ENCODE peak calls at places on chromosomes 13 and 19, in eight cellular contexts. R is kidney epithelial cell, V is GM12865, U is uterus, E is Peyer's patch, A is psoas muscle, L is fibroblast of lung, D is progenitor cell of endocrine pancreas. O is an unnamed sample.

GRCh38 chr13:44079413-44080205 is 199.9 kb downstream of the LACC1 start:
- DNase-seq in U (no peak), V (no peak), L (no peak), E (no peak), R (no peak), D (no peak), A (no peak), O (no peak)

GRCh38 chr13:20776751-20777150 is 3.0 kb upstream of the EEF1AKMT1 start:
- DNase-seq in D (no peak), V (no peak), A (no peak), R (no peak), L (no peak), E (no peak), U (no peak), O (no peak)

GRCh38 chr19:15863272-15863671 is 34.6 kb downstream of the CYP4F2 start:
- DNase-seq in D (no peak), E (no peak), V (no peak), U (no peak), A (no peak), R (no peak), L (no peak), O (no peak)

GRCh38 chr13:79692846-79693245 is 211.9 kb downstream of the NDFIP2 start:
- DNase-seq in R (no peak), V (no peak), E (no peak), D (no peak), A (no peak), U (no peak), L (no peak), O (no peak)

GRCh38 chr13:27965343-27965739 is 3.8 kb downstream of the CDX2 start:
- DNase-seq in R (no peak), D (no peak), A (no peak), V (no peak), U (no peak), E (peak), L (no peak), O (no peak)

GRCh38 chr19:39171479-39172465 is 25.0 kb upstream of the NCCRP1 start:
- DNase-seq in D (no peak), E (no peak), U (no peak), A (no peak), V (no peak), L (no peak), R (no peak), O (no peak)

GRCh38 chr19:15456871-15457700 is 7.3 kb downstream of the RASAL3 start:
- DNase-seq in U (no peak), V (peak), R (no peak), A (no peak), D (no peak), E (no peak), L (no peak), O (no peak)

GRCh38 chr13:44432595-44432994 is 59.0 kb downstream of the SERP2 start:
- DNase-seq in L (no peak), U (no peak), D (no peak), E (no peak), V (no peak), R (no peak), A (no peak), O (no peak)

GRCh38 chr13:106649495-106649894 is 81.6 kb upstream of the ARGLU1 start:
- DNase-seq in R (peak), V (no peak), D (no peak), L (peak), U (no peak), E (no peak), A (no peak), O (no peak)

GRCh38 chr13:62678039-62678438 is 1262.4 kb upstream of the PCDH20 start:
- DNase-seq in A (no peak), V (peak), R (no peak), D (no peak), U (no peak), E (no peak), L (peak), O (no peak)

GRCh38 chr13:51451134-51451466 is 1.7 kb downstream of the INTS6 start:
- DNase-seq in U (no peak), E (no peak), A (no peak), V (no peak), R (no peak), D (no peak), L (no peak), O (no peak)

GRCh38 chr19:5340637-5341447 is at the start of gene PTPRS:
- DNase-seq in V (peak), L (peak), E (peak), R (peak), U (peak), A (peak), D (peak), O (peak)

GRCh38 chr13:46728777-46729176 is 68.2 kb downstream of the ESD start:
- DNase-seq in E (no peak), R (no peak), U (no peak), L (peak), A (no peak), V (peak), D (no peak), O (no peak)

GRCh38 chr13:113646376-113646775 is 11.6 kb downstream of the ATP4B start:
- DNase-seq in R (no peak), V (no peak), U (peak), L (no peak), E (peak), A (no peak), D (no peak), O (no peak)

GRCh38 chr19:39152066-39152465 is 26.5 kb downstream of the PAK4 start:
- DNase-seq in R (no peak), D (no peak), U (no peak), V (no peak), L (no peak), A (no peak), E (no peak), O (no peak)

GRCh38 chr13:36344886-36345437 is 1.2 kb downstream of the SPART start:
- DNase-seq in U (peak), E (no peak), V (peak), R (no peak), L (no peak), D (no peak), A (no peak), O (no peak)

GRCh38 chr13:49869514-49869913 is 66.6 kb downstream of the SPRYD7 start:
- DNase-seq in E (no peak), A (no peak), U (no peak), V (no peak), L (peak), D (no peak), R (no peak), O (no peak)

GRCh38 chr19:56085571-56086275 is 35.4 kb downstream of the ZNF787 start:
- DNase-seq in L (no peak), V (no peak), U (no peak), D (no peak), E (no peak), A (no peak), R (no peak), O (no peak)

GRCh38 chr19:10593820-10594637 is 6.9 kb upstream of the AP1M2 start:
- DNase-seq in D (no peak), U (no peak), V (peak), R (no peak), A (no peak), E (no peak), L (no peak), O (no peak)

GRCh38 chr19:4971424-4971793 is 2.5 kb downstream of the KDM4B start:
- DNase-seq in L (no peak), R (no peak), A (no peak), E (peak), D (no peak), V (no peak), U (no peak), O (no peak)

GRCh38 chr13:19984430-19985218 is 26.1 kb downstream of the ZMYM2 start:
- DNase-seq in U (no peak), V (peak), L (peak), A (no peak), D (no peak), E (no peak), R (peak), O (no peak)

GRCh38 chr13:37870895-37871550 is 1.5 kb upstream of the TRPC4 start:
- DNase-seq in D (no peak), E (no peak), A (no peak), V (no peak), L (peak), U (no peak), R (peak), O (no peak)

GRCh38 chr19:4688587-4688986 is 18.4 kb upstream of the MYDGF start:
- DNase-seq in R (no peak), E (no peak), D (no peak), U (no peak), L (no peak), A (no peak), V (no peak), O (no peak)

GRCh38 chr13:42484396-42484795 is 89.6 kb upstream of the TNFSF11 start:
- DNase-seq in V (no peak), R (no peak), D (no peak), A (no peak), E (no peak), L (peak), U (no peak), O (no peak)

GRCh38 chr13:29654807-29655547 is 59.5 kb upstream of the SLC7A1 start:
- DNase-seq in V (no peak), A (no peak), D (no peak), R (no peak), U (no peak), E (no peak), L (no peak), O (no peak)

GRCh38 chr19:11138659-11139526 is 16.7 kb downstream of the SPC24 start:
- DNase-seq in A (peak), E (peak), V (no peak), R (peak), U (peak), L (peak), D (no peak), O (no peak)

GRCh38 chr19:5154129-5154798 is 185.4 kb downstream of the KDM4B start:
- DNase-seq in U (peak), V (peak), L (no peak), A (no peak), R (no peak), D (peak), E (peak), O (peak)

GRCh38 chr13:47826481-47826880 is 174.6 kb downstream of the SUCLA2 start:
- DNase-seq in U (no peak), E (no peak), L (peak), V (no peak), R (no peak), D (no peak), A (no peak), O (no peak)

GRCh38 chr19:7646426-7646700 is 9.5 kb downstream of the STXBP2 start:
- DNase-seq in A (no peak), V (no peak), L (no peak), R (no peak), D (no peak), U (no peak), E (no peak), O (no peak)

GRCh38 chr19:7647156-7647555 is 10.2 kb downstream of the STXBP2 start:
- DNase-seq in U (no peak), D (no peak), L (no peak), A (no peak), E (no peak), R (no peak), V (no peak), O (no peak)

GRCh38 chr19:7648265-7649014 is 11.5 kb downstream of the STXBP2 start:
- DNase-seq in D (no peak), L (no peak), R (no peak), V (peak), U (no peak), E (no peak), A (no peak), O (no peak)

GRCh38 chr19:7652061-7652641 is 15.2 kb downstream of the STXBP2 start:
- DNase-seq in D (peak), V (peak), A (peak), R (peak), L (peak), U (peak), E (peak), O (peak)

GRCh38 chr19:7650148-7650547 is 13.2 kb downstream of the STXBP2 start:
- DNase-seq in L (no peak), R (no peak), A (no peak), E (no peak), V (no peak), U (no peak), D (no peak), O (no peak)
- TF ChIP-seq CTCF in L (no peak), R (no peak), A (no peak), E (no peak), V (no peak), U (no peak), D (no peak), O (no peak)

GRCh38 chr13:103762523-103762922 is 696.3 kb upstream of the SLC10A2 start:
- DNase-seq in L (no peak), D (no peak), V (no peak), A (no peak), U (no peak), R (no peak), E (no peak), O (no peak)
- TF ChIP-seq CTCF in L (no peak), D (no peak), V (no peak), A (no peak), U (no peak), R (peak), E (no peak), O (no peak)

GRCh38 chr19:2723747-2724146 is 2.6 kb upstream of the DIRAS1 start:
- DNase-seq in A (no peak), R (no peak), V (no peak), D (no peak), U (no peak), L (no peak), E (no peak), O (no peak)

GRCh38 chr19:2722541-2723344 is 1.6 kb upstream of the DIRAS1 start:
- DNase-seq in U (peak), L (peak), E (no peak), V (no peak), A (peak), R (peak), D (no peak), O (no peak)

GRCh38 chr19:2723345-2723715 is 2.2 kb upstream of the DIRAS1 start:
- DNase-seq in E (no peak), A (no peak), R (no peak), D (no peak), V (no peak), L (no peak), U (no peak), O (no peak)

GRCh38 chr19:2726160-2726855 is 5.1 kb upstream of the DIRAS1 start:
- DNase-seq in D (no peak), L (no peak), E (no peak), V (no peak), R (no peak), U (no peak), A (peak), O (no peak)

GRCh38 chr19:2724148-2724557 is 3.0 kb upstream of the DIRAS1 start:
- DNase-seq in L (no peak), R (no peak), D (no peak), V (no peak), A (no peak), U (no peak), E (no peak), O (no peak)
- TF ChIP-seq CTCF in L (peak), R (peak), D (peak), V (peak), A (no peak), U (no peak), E (no peak), O (no peak)

DNA sequence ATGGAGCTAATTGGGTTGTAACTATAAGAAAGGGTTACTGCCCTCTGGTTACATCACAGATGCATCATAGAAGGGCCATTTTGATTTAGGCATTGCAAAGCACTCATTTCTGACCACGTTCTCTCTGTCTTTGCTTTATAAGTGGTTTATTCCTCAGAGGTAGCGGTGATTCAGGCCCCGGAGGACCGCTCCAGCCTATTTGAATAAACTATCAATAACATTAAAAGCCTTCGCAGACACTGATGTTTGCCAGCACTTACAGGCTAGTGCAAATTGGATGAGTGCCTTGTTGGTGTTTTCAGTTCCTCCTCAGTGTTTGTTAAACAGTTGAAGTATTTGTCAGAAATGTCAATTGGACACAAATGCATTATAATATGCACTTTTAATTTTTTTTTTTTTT is 120.2 kb downstream of the RXFP2 start:
- DNase-seq in E (no peak), V (peak), U (no peak), L (no peak), D (no peak), A (no peak), R (no peak), O (no peak)
- TF ChIP-seq CTCF in E (no peak), V (no peak), U (no peak), L (no peak), D (no peak), A (no peak), R (no peak), O (no peak)

DNA sequence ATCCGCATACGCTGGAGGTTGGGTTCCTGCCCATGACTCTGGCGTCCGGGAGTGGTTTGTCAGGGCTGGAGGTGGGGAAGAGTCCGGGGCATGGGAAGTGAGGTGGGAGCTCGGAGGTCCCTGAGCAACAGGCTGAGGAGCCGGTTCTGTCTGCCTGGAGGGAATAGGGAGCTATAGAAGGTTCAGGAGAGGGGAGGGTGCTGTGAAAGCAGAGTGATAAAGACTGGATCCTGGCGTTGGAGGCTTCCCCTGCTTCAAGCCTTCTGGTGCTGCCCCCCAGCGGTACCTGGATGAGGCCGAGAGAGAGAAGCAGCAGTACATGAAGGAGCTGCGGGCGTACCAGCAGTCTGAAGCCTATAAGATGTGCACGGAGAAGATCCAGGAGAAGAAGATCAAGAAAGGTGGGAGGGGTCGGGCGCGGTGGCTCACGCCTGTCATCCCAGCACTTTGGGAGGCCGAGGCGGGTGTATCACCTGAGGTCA is 2.6 kb downstream of the HMG20B start:
- DNase-seq in R (no peak), U (no peak), A (no peak), D (no peak), V (peak), L (no peak), E (no peak), O (no peak)
- TF ChIP-seq CTCF in R (peak), U (no peak), A (no peak), D (peak), V (peak), L (no peak), E (peak), O (no peak)

O was measured in activated B cell treated with CpG ODN at 0.5 μM for 24 hours.